ENCODE peak calls at places on chromosome 21, in ten cellular contexts. One of them, this sample, is unnamed.
A peak's percentile ranks its signal among the peaks of the same experiment; 100 is the strongest.

GRCh38 chr21:23475518-23476189 is 2131.6 kb downstream of the MRPL39 start:
- DNase-seq in NCI-H146: no peak
- DNase-seq in CD8-positive, alpha-beta T cell: no peak
- DNase-seq in stimulated activated CD4-positive, alpha-beta T cell treated with anti-CD3 and anti-CD28 coated beads, Interleukin-4, amount 100 ng/mL, for 1 hour: no peak
- DNase-seq in pancreas: no peak
- DNase-seq in GM03348: no peak
- DNase-seq in colonic mucosa: no peak
- DNase-seq in activated CD4-positive, alpha-beta T cell treated with anti-CD3 and anti-CD28 coated beads, Interleukin-2, amount 50 U/mL, for 24 hours: no peak
- DNase-seq in activated CD4-positive, alpha-beta memory T cell treated with anti-CD3 and anti-CD28 coated beads, Interleukin-2, amount 10 ng/mL, durations not matched to agents 7 days and 5 days: no peak
- DNase-seq in nucleus accumbens: no peak
- DNase-seq in this sample: no peak

GRCh38 chr21:45366931-45367401 is 38.0 kb upstream of the COL18A1 start:
- DNase-seq in pancreas: peak; percentile 66
- DNase-seq in nucleus accumbens: no peak
- DNase-seq in colonic mucosa: peak; percentile 43
- DNase-seq in CD8-positive, alpha-beta T cell: no peak
- DNase-seq in NCI-H146: no peak
- DNase-seq in GM03348: peak; percentile 73
- DNase-seq in activated CD4-positive, alpha-beta memory T cell treated with anti-CD3 and anti-CD28 coated beads, Interleukin-2, amount 10 ng/mL, durations not matched to agents 7 days and 5 days: no peak
- DNase-seq in activated CD4-positive, alpha-beta T cell treated with anti-CD3 and anti-CD28 coated beads, Interleukin-2, amount 50 U/mL, for 24 hours: no peak
- DNase-seq in stimulated activated CD4-positive, alpha-beta T cell treated with anti-CD3 and anti-CD28 coated beads, Interleukin-4, amount 100 ng/mL, for 1 hour: no peak
- DNase-seq in this sample: peak; percentile 83

GRCh38 chr21:45885597-45885929 is 96.0 kb upstream of the COL6A1 start:
- DNase-seq in pancreas: no peak
- DNase-seq in activated CD4-positive, alpha-beta T cell treated with anti-CD3 and anti-CD28 coated beads, Interleukin-2, amount 50 U/mL, for 24 hours: no peak
- DNase-seq in colonic mucosa: no peak
- DNase-seq in activated CD4-positive, alpha-beta memory T cell treated with anti-CD3 and anti-CD28 coated beads, Interleukin-2, amount 10 ng/mL, durations not matched to agents 7 days and 5 days: no peak
- DNase-seq in stimulated activated CD4-positive, alpha-beta T cell treated with anti-CD3 and anti-CD28 coated beads, Interleukin-4, amount 100 ng/mL, for 1 hour: no peak
- DNase-seq in CD8-positive, alpha-beta T cell: no peak
- DNase-seq in GM03348: no peak
- DNase-seq in NCI-H146: no peak
- DNase-seq in nucleus accumbens: no peak
- DNase-seq in this sample: no peak

GRCh38 chr21:24208562-24209260 is 1398.6 kb downstream of the MRPL39 start:
- DNase-seq in activated CD4-positive, alpha-beta T cell treated with anti-CD3 and anti-CD28 coated beads, Interleukin-2, amount 50 U/mL, for 24 hours: no peak
- DNase-seq in pancreas: peak; percentile 22
- DNase-seq in GM03348: no peak
- DNase-seq in stimulated activated CD4-positive, alpha-beta T cell treated with anti-CD3 and anti-CD28 coated beads, Interleukin-4, amount 100 ng/mL, for 1 hour: no peak
- DNase-seq in nucleus accumbens: no peak
- DNase-seq in activated CD4-positive, alpha-beta memory T cell treated with anti-CD3 and anti-CD28 coated beads, Interleukin-2, amount 10 ng/mL, durations not matched to agents 7 days and 5 days: no peak
- DNase-seq in NCI-H146: no peak
- DNase-seq in colonic mucosa: no peak
- DNase-seq in CD8-positive, alpha-beta T cell: no peak
- DNase-seq in this sample: no peak

GRCh38 chr21:35449846-35450245 is 400.7 kb upstream of the RUNX1 start:
- DNase-seq in activated CD4-positive, alpha-beta memory T cell treated with anti-CD3 and anti-CD28 coated beads, Interleukin-2, amount 10 ng/mL, durations not matched to agents 7 days and 5 days: no peak
- DNase-seq in NCI-H146: no peak
- DNase-seq in activated CD4-positive, alpha-beta T cell treated with anti-CD3 and anti-CD28 coated beads, Interleukin-2, amount 50 U/mL, for 24 hours: no peak
- DNase-seq in pancreas: no peak
- DNase-seq in CD8-positive, alpha-beta T cell: no peak
- DNase-seq in nucleus accumbens: no peak
- DNase-seq in GM03348: no peak
- DNase-seq in stimulated activated CD4-positive, alpha-beta T cell treated with anti-CD3 and anti-CD28 coated beads, Interleukin-4, amount 100 ng/mL, for 1 hour: no peak
- DNase-seq in colonic mucosa: no peak
- DNase-seq in this sample: no peak

GRCh38 chr21:36203603-36203889 is 46.9 kb downstream of the DOP1B start:
- DNase-seq in GM03348: peak; percentile 93
- DNase-seq in stimulated activated CD4-positive, alpha-beta T cell treated with anti-CD3 and anti-CD28 coated beads, Interleukin-4, amount 100 ng/mL, for 1 hour: peak; percentile 46
- DNase-seq in pancreas: no peak
- DNase-seq in CD8-positive, alpha-beta T cell: no peak
- DNase-seq in activated CD4-positive, alpha-beta T cell treated with anti-CD3 and anti-CD28 coated beads, Interleukin-2, amount 50 U/mL, for 24 hours: peak; percentile 53
- DNase-seq in colonic mucosa: no peak
- DNase-seq in activated CD4-positive, alpha-beta memory T cell treated with anti-CD3 and anti-CD28 coated beads, Interleukin-2, amount 10 ng/mL, durations not matched to agents 7 days and 5 days: peak; percentile 62
- DNase-seq in nucleus accumbens: peak; percentile 19
- DNase-seq in NCI-H146: no peak
- DNase-seq in this sample: peak; percentile 87

GRCh38 chr21:42663860-42664535 is 10.6 kb downstream of the PDE9A start:
- DNase-seq in activated CD4-positive, alpha-beta T cell treated with anti-CD3 and anti-CD28 coated beads, Interleukin-2, amount 50 U/mL, for 24 hours: no peak
- DNase-seq in stimulated activated CD4-positive, alpha-beta T cell treated with anti-CD3 and anti-CD28 coated beads, Interleukin-4, amount 100 ng/mL, for 1 hour: no peak
- DNase-seq in nucleus accumbens: no peak
- DNase-seq in CD8-positive, alpha-beta T cell: no peak
- DNase-seq in pancreas: no peak
- DNase-seq in GM03348: no peak
- DNase-seq in NCI-H146: no peak
- DNase-seq in colonic mucosa: no peak
- DNase-seq in activated CD4-positive, alpha-beta memory T cell treated with anti-CD3 and anti-CD28 coated beads, Interleukin-2, amount 10 ng/mL, durations not matched to agents 7 days and 5 days: no peak
- DNase-seq in this sample: no peak

GRCh38 chr21:46368533-46369285 is 44.8 kb downstream of the PCNT start:
- DNase-seq in CD8-positive, alpha-beta T cell: peak; percentile 44
- DNase-seq in pancreas: no peak
- DNase-seq in GM03348: no peak
- DNase-seq in NCI-H146: no peak
- DNase-seq in activated CD4-positive, alpha-beta T cell treated with anti-CD3 and anti-CD28 coated beads, Interleukin-2, amount 50 U/mL, for 24 hours: peak; percentile 7
- DNase-seq in nucleus accumbens: no peak
- DNase-seq in colonic mucosa: no peak
- DNase-seq in stimulated activated CD4-positive, alpha-beta T cell treated with anti-CD3 and anti-CD28 coated beads, Interleukin-4, amount 100 ng/mL, for 1 hour: peak; percentile 18
- DNase-seq in activated CD4-positive, alpha-beta memory T cell treated with anti-CD3 and anti-CD28 coated beads, Interleukin-2, amount 10 ng/mL, durations not matched to agents 7 days and 5 days: peak; percentile 67
- DNase-seq in this sample: no peak

GRCh38 chr21:41580758-41581554 is 73.0 kb upstream of the TMPRSS2 start:
- DNase-seq in activated CD4-positive, alpha-beta T cell treated with anti-CD3 and anti-CD28 coated beads, Interleukin-2, amount 50 U/mL, for 24 hours: no peak
- DNase-seq in NCI-H146: no peak
- DNase-seq in GM03348: no peak
- DNase-seq in CD8-positive, alpha-beta T cell: no peak
- DNase-seq in colonic mucosa: peak; percentile 85
- DNase-seq in nucleus accumbens: no peak
- DNase-seq in activated CD4-positive, alpha-beta memory T cell treated with anti-CD3 and anti-CD28 coated beads, Interleukin-2, amount 10 ng/mL, durations not matched to agents 7 days and 5 days: no peak
- DNase-seq in stimulated activated CD4-positive, alpha-beta T cell treated with anti-CD3 and anti-CD28 coated beads, Interleukin-4, amount 100 ng/mL, for 1 hour: no peak
- DNase-seq in pancreas: no peak
- DNase-seq in this sample: no peak

GRCh38 chr21:38208118-38208517 is 48.7 kb upstream of the KCNJ15 start:
- DNase-seq in colonic mucosa: no peak
- DNase-seq in nucleus accumbens: no peak
- DNase-seq in activated CD4-positive, alpha-beta T cell treated with anti-CD3 and anti-CD28 coated beads, Interleukin-2, amount 50 U/mL, for 24 hours: no peak
- DNase-seq in stimulated activated CD4-positive, alpha-beta T cell treated with anti-CD3 and anti-CD28 coated beads, Interleukin-4, amount 100 ng/mL, for 1 hour: no peak
- DNase-seq in NCI-H146: no peak
- DNase-seq in GM03348: no peak
- DNase-seq in CD8-positive, alpha-beta T cell: no peak
- DNase-seq in pancreas: no peak
- DNase-seq in activated CD4-positive, alpha-beta memory T cell treated with anti-CD3 and anti-CD28 coated beads, Interleukin-2, amount 10 ng/mL, durations not matched to agents 7 days and 5 days: no peak
- DNase-seq in this sample: no peak

GRCh38 chr21:39441502-39442475 is 3.8 kb downstream of the LCA5L start:
- DNase-seq in pancreas: no peak
- DNase-seq in CD8-positive, alpha-beta T cell: peak; percentile 25
- DNase-seq in stimulated activated CD4-positive, alpha-beta T cell treated with anti-CD3 and anti-CD28 coated beads, Interleukin-4, amount 100 ng/mL, for 1 hour: peak; percentile 11
- DNase-seq in activated CD4-positive, alpha-beta T cell treated with anti-CD3 and anti-CD28 coated beads, Interleukin-2, amount 50 U/mL, for 24 hours: peak; percentile 29
- DNase-seq in colonic mucosa: no peak
- DNase-seq in NCI-H146: peak; percentile 28
- DNase-seq in activated CD4-positive, alpha-beta memory T cell treated with anti-CD3 and anti-CD28 coated beads, Interleukin-2, amount 10 ng/mL, durations not matched to agents 7 days and 5 days: peak; percentile 39
- DNase-seq in nucleus accumbens: no peak
- DNase-seq in GM03348: peak; percentile 67
- DNase-seq in this sample: peak; percentile 57

GRCh38 chr21:31644648-31645047 is 14.8 kb upstream of the SOD1 start:
- DNase-seq in CD8-positive, alpha-beta T cell: no peak
- DNase-seq in pancreas: no peak
- DNase-seq in activated CD4-positive, alpha-beta T cell treated with anti-CD3 and anti-CD28 coated beads, Interleukin-2, amount 50 U/mL, for 24 hours: no peak
- DNase-seq in nucleus accumbens: no peak
- DNase-seq in activated CD4-positive, alpha-beta memory T cell treated with anti-CD3 and anti-CD28 coated beads, Interleukin-2, amount 10 ng/mL, durations not matched to agents 7 days and 5 days: no peak
- DNase-seq in NCI-H146: no peak
- DNase-seq in stimulated activated CD4-positive, alpha-beta T cell treated with anti-CD3 and anti-CD28 coated beads, Interleukin-4, amount 100 ng/mL, for 1 hour: no peak
- DNase-seq in GM03348: no peak
- DNase-seq in colonic mucosa: peak; percentile 52
- DNase-seq in this sample: no peak

GRCh38 chr21:31503467-31503866 is 156.0 kb upstream of the SOD1 start:
- DNase-seq in stimulated activated CD4-positive, alpha-beta T cell treated with anti-CD3 and anti-CD28 coated beads, Interleukin-4, amount 100 ng/mL, for 1 hour: no peak
- DNase-seq in pancreas: no peak
- DNase-seq in activated CD4-positive, alpha-beta memory T cell treated with anti-CD3 and anti-CD28 coated beads, Interleukin-2, amount 10 ng/mL, durations not matched to agents 7 days and 5 days: no peak
- DNase-seq in colonic mucosa: no peak
- DNase-seq in nucleus accumbens: no peak
- DNase-seq in GM03348: no peak
- DNase-seq in CD8-positive, alpha-beta T cell: no peak
- DNase-seq in NCI-H146: no peak
- DNase-seq in activated CD4-positive, alpha-beta T cell treated with anti-CD3 and anti-CD28 coated beads, Interleukin-2, amount 50 U/mL, for 24 hours: no peak
- DNase-seq in this sample: no peak

GRCh38 chr21:29647353-29647781 is 292.4 kb downstream of the GRIK1 start:
- DNase-seq in stimulated activated CD4-positive, alpha-beta T cell treated with anti-CD3 and anti-CD28 coated beads, Interleukin-4, amount 100 ng/mL, for 1 hour: no peak
- DNase-seq in activated CD4-positive, alpha-beta memory T cell treated with anti-CD3 and anti-CD28 coated beads, Interleukin-2, amount 10 ng/mL, durations not matched to agents 7 days and 5 days: no peak
- DNase-seq in nucleus accumbens: no peak
- DNase-seq in pancreas: no peak
- DNase-seq in colonic mucosa: no peak
- DNase-seq in GM03348: no peak
- DNase-seq in activated CD4-positive, alpha-beta T cell treated with anti-CD3 and anti-CD28 coated beads, Interleukin-2, amount 50 U/mL, for 24 hours: no peak
- DNase-seq in CD8-positive, alpha-beta T cell: no peak
- DNase-seq in NCI-H146: no peak
- DNase-seq in this sample: peak; percentile 15

GRCh38 chr21:36141513-36141925 is 6.6 kb downstream of the CBR3 start:
- DNase-seq in nucleus accumbens: peak; percentile 43
- DNase-seq in colonic mucosa: peak; percentile 98
- DNase-seq in stimulated activated CD4-positive, alpha-beta T cell treated with anti-CD3 and anti-CD28 coated beads, Interleukin-4, amount 100 ng/mL, for 1 hour: peak; percentile 75
- DNase-seq in GM03348: peak; percentile 65
- DNase-seq in NCI-H146: peak; percentile 96
- DNase-seq in CD8-positive, alpha-beta T cell: peak; percentile 91
- DNase-seq in pancreas: peak; percentile 92
- DNase-seq in activated CD4-positive, alpha-beta memory T cell treated with anti-CD3 and anti-CD28 coated beads, Interleukin-2, amount 10 ng/mL, durations not matched to agents 7 days and 5 days: peak; percentile 87
- DNase-seq in activated CD4-positive, alpha-beta T cell treated with anti-CD3 and anti-CD28 coated beads, Interleukin-2, amount 50 U/mL, for 24 hours: peak; percentile 91
- DNase-seq in this sample: peak; percentile 49

GRCh38 chr21:42696516-42697040 is 43.2 kb downstream of the PDE9A start:
- DNase-seq in pancreas: no peak
- DNase-seq in nucleus accumbens: no peak
- DNase-seq in CD8-positive, alpha-beta T cell: no peak
- DNase-seq in stimulated activated CD4-positive, alpha-beta T cell treated with anti-CD3 and anti-CD28 coated beads, Interleukin-4, amount 100 ng/mL, for 1 hour: no peak
- DNase-seq in colonic mucosa: no peak
- DNase-seq in GM03348: no peak
- DNase-seq in activated CD4-positive, alpha-beta T cell treated with anti-CD3 and anti-CD28 coated beads, Interleukin-2, amount 50 U/mL, for 24 hours: no peak
- DNase-seq in activated CD4-positive, alpha-beta memory T cell treated with anti-CD3 and anti-CD28 coated beads, Interleukin-2, amount 10 ng/mL, durations not matched to agents 7 days and 5 days: no peak
- DNase-seq in NCI-H146: no peak
- DNase-seq in this sample: no peak

GRCh38 chr21:42257091-42257760 is 38.3 kb downstream of the ABCG1 start:
- DNase-seq in pancreas: peak; percentile 14
- DNase-seq in CD8-positive, alpha-beta T cell: no peak
- DNase-seq in GM03348: no peak
- DNase-seq in nucleus accumbens: no peak
- DNase-seq in stimulated activated CD4-positive, alpha-beta T cell treated with anti-CD3 and anti-CD28 coated beads, Interleukin-4, amount 100 ng/mL, for 1 hour: no peak
- DNase-seq in NCI-H146: no peak
- DNase-seq in colonic mucosa: no peak
- DNase-seq in activated CD4-positive, alpha-beta memory T cell treated with anti-CD3 and anti-CD28 coated beads, Interleukin-2, amount 10 ng/mL, durations not matched to agents 7 days and 5 days: no peak
- DNase-seq in activated CD4-positive, alpha-beta T cell treated with anti-CD3 and anti-CD28 coated beads, Interleukin-2, amount 50 U/mL, for 24 hours: no peak
- DNase-seq in this sample: no peak

GRCh38 chr21:34953950-34954349 is 95.2 kb downstream of the RUNX1 start:
- DNase-seq in CD8-positive, alpha-beta T cell: no peak
- DNase-seq in activated CD4-positive, alpha-beta memory T cell treated with anti-CD3 and anti-CD28 coated beads, Interleukin-2, amount 10 ng/mL, durations not matched to agents 7 days and 5 days: no peak
- DNase-seq in stimulated activated CD4-positive, alpha-beta T cell treated with anti-CD3 and anti-CD28 coated beads, Interleukin-4, amount 100 ng/mL, for 1 hour: no peak
- DNase-seq in colonic mucosa: no peak
- DNase-seq in nucleus accumbens: no peak
- DNase-seq in GM03348: no peak
- DNase-seq in activated CD4-positive, alpha-beta T cell treated with anti-CD3 and anti-CD28 coated beads, Interleukin-2, amount 50 U/mL, for 24 hours: no peak
- DNase-seq in pancreas: no peak
- DNase-seq in NCI-H146: no peak
- DNase-seq in this sample: no peak

GRCh38 chr21:42526379-42526727 is 12.7 kb downstream of the SLC37A1 start:
- DNase-seq in colonic mucosa: peak; percentile 93
- DNase-seq in pancreas: peak; percentile 74
- DNase-seq in CD8-positive, alpha-beta T cell: no peak
- DNase-seq in activated CD4-positive, alpha-beta memory T cell treated with anti-CD3 and anti-CD28 coated beads, Interleukin-2, amount 10 ng/mL, durations not matched to agents 7 days and 5 days: no peak
- DNase-seq in activated CD4-positive, alpha-beta T cell treated with anti-CD3 and anti-CD28 coated beads, Interleukin-2, amount 50 U/mL, for 24 hours: no peak
- DNase-seq in stimulated activated CD4-positive, alpha-beta T cell treated with anti-CD3 and anti-CD28 coated beads, Interleukin-4, amount 100 ng/mL, for 1 hour: no peak
- DNase-seq in NCI-H146: peak; percentile 18
- DNase-seq in nucleus accumbens: no peak
- DNase-seq in GM03348: no peak
- DNase-seq in this sample: no peak

GRCh38 chr21:33394260-33394659 is 9.0 kb upstream of the IFNGR2 start:
- DNase-seq in NCI-H146: no peak
- DNase-seq in GM03348: no peak
- DNase-seq in activated CD4-positive, alpha-beta T cell treated with anti-CD3 and anti-CD28 coated beads, Interleukin-2, amount 50 U/mL, for 24 hours: no peak
- DNase-seq in activated CD4-positive, alpha-beta memory T cell treated with anti-CD3 and anti-CD28 coated beads, Interleukin-2, amount 10 ng/mL, durations not matched to agents 7 days and 5 days: no peak
- DNase-seq in nucleus accumbens: no peak
- DNase-seq in colonic mucosa: no peak
- DNase-seq in CD8-positive, alpha-beta T cell: no peak
- DNase-seq in pancreas: no peak
- DNase-seq in stimulated activated CD4-positive, alpha-beta T cell treated with anti-CD3 and anti-CD28 coated beads, Interleukin-4, amount 100 ng/mL, for 1 hour: no peak
- DNase-seq in this sample: no peak

GRCh38 chr21:34166468-34166867 is 93.1 kb downstream of the MRPS6 start:
- DNase-seq in nucleus accumbens: no peak
- DNase-seq in activated CD4-positive, alpha-beta memory T cell treated with anti-CD3 and anti-CD28 coated beads, Interleukin-2, amount 10 ng/mL, durations not matched to agents 7 days and 5 days: no peak
- DNase-seq in CD8-positive, alpha-beta T cell: no peak
- DNase-seq in colonic mucosa: no peak
- DNase-seq in stimulated activated CD4-positive, alpha-beta T cell treated with anti-CD3 and anti-CD28 coated beads, Interleukin-4, amount 100 ng/mL, for 1 hour: no peak
- DNase-seq in activated CD4-positive, alpha-beta T cell treated with anti-CD3 and anti-CD28 coated beads, Interleukin-2, amount 50 U/mL, for 24 hours: no peak
- DNase-seq in GM03348: no peak
- DNase-seq in pancreas: no peak
- DNase-seq in NCI-H146: no peak
- DNase-seq in this sample: no peak

GRCh38 chr21:45867671-45868081 is 113.9 kb upstream of the COL6A1 start:
- DNase-seq in activated CD4-positive, alpha-beta T cell treated with anti-CD3 and anti-CD28 coated beads, Interleukin-2, amount 50 U/mL, for 24 hours: no peak
- DNase-seq in nucleus accumbens: no peak
- DNase-seq in GM03348: no peak
- DNase-seq in activated CD4-positive, alpha-beta memory T cell treated with anti-CD3 and anti-CD28 coated beads, Interleukin-2, amount 10 ng/mL, durations not matched to agents 7 days and 5 days: no peak
- DNase-seq in NCI-H146: no peak
- DNase-seq in stimulated activated CD4-positive, alpha-beta T cell treated with anti-CD3 and anti-CD28 coated beads, Interleukin-4, amount 100 ng/mL, for 1 hour: no peak
- DNase-seq in CD8-positive, alpha-beta T cell: no peak
- DNase-seq in colonic mucosa: no peak
- DNase-seq in pancreas: no peak
- DNase-seq in this sample: no peak

GRCh38 chr21:42652527-42653491 is 612 bp upstream of the PDE9A start:
- DNase-seq in nucleus accumbens: peak; percentile 52
- DNase-seq in stimulated activated CD4-positive, alpha-beta T cell treated with anti-CD3 and anti-CD28 coated beads, Interleukin-4, amount 100 ng/mL, for 1 hour: no peak
- DNase-seq in activated CD4-positive, alpha-beta memory T cell treated with anti-CD3 and anti-CD28 coated beads, Interleukin-2, amount 10 ng/mL, durations not matched to agents 7 days and 5 days: no peak
- DNase-seq in GM03348: peak; percentile 50
- DNase-seq in activated CD4-positive, alpha-beta T cell treated with anti-CD3 and anti-CD28 coated beads, Interleukin-2, amount 50 U/mL, for 24 hours: no peak
- DNase-seq in NCI-H146: peak; percentile 86
- DNase-seq in pancreas: peak; percentile 75
- DNase-seq in colonic mucosa: peak; percentile 53
- DNase-seq in CD8-positive, alpha-beta T cell: no peak
- DNase-seq in this sample: peak; percentile 74

GRCh38 chr21:18954415-18954972 is 550.9 kb upstream of the TMPRSS15 start:
- DNase-seq in GM03348: no peak
- DNase-seq in nucleus accumbens: no peak
- DNase-seq in colonic mucosa: no peak
- DNase-seq in pancreas: no peak
- DNase-seq in CD8-positive, alpha-beta T cell: no peak
- DNase-seq in activated CD4-positive, alpha-beta memory T cell treated with anti-CD3 and anti-CD28 coated beads, Interleukin-2, amount 10 ng/mL, durations not matched to agents 7 days and 5 days: no peak
- DNase-seq in NCI-H146: no peak
- DNase-seq in activated CD4-positive, alpha-beta T cell treated with anti-CD3 and anti-CD28 coated beads, Interleukin-2, amount 50 U/mL, for 24 hours: no peak
- DNase-seq in stimulated activated CD4-positive, alpha-beta T cell treated with anti-CD3 and anti-CD28 coated beads, Interleukin-4, amount 100 ng/mL, for 1 hour: no peak
- DNase-seq in this sample: no peak

GRCh38 chr21:43361493-43362296 is 65.2 kb downstream of the SIK1 start:
- DNase-seq in pancreas: no peak
- DNase-seq in activated CD4-positive, alpha-beta memory T cell treated with anti-CD3 and anti-CD28 coated beads, Interleukin-2, amount 10 ng/mL, durations not matched to agents 7 days and 5 days: peak; percentile 64
- DNase-seq in GM03348: no peak
- DNase-seq in NCI-H146: no peak
- DNase-seq in nucleus accumbens: no peak
- DNase-seq in stimulated activated CD4-positive, alpha-beta T cell treated with anti-CD3 and anti-CD28 coated beads, Interleukin-4, amount 100 ng/mL, for 1 hour: peak; percentile 22
- DNase-seq in colonic mucosa: no peak
- DNase-seq in activated CD4-positive, alpha-beta T cell treated with anti-CD3 and anti-CD28 coated beads, Interleukin-2, amount 50 U/mL, for 24 hours: peak; percentile 16
- DNase-seq in CD8-positive, alpha-beta T cell: peak; percentile 67
- DNase-seq in this sample: peak; percentile 68

GRCh38 chr21:18041012-18041411 is 203.6 kb upstream of the CHODL start:
- DNase-seq in activated CD4-positive, alpha-beta memory T cell treated with anti-CD3 and anti-CD28 coated beads, Interleukin-2, amount 10 ng/mL, durations not matched to agents 7 days and 5 days: no peak
- DNase-seq in activated CD4-positive, alpha-beta T cell treated with anti-CD3 and anti-CD28 coated beads, Interleukin-2, amount 50 U/mL, for 24 hours: no peak
- DNase-seq in stimulated activated CD4-positive, alpha-beta T cell treated with anti-CD3 and anti-CD28 coated beads, Interleukin-4, amount 100 ng/mL, for 1 hour: no peak
- DNase-seq in GM03348: no peak
- DNase-seq in pancreas: no peak
- DNase-seq in NCI-H146: no peak
- DNase-seq in CD8-positive, alpha-beta T cell: no peak
- DNase-seq in colonic mucosa: no peak
- DNase-seq in nucleus accumbens: no peak
- DNase-seq in this sample: no peak

GRCh38 chr21:29053656-29054055 is 19.8 kb downstream of the CCT8 start:
- DNase-seq in nucleus accumbens: no peak
- DNase-seq in activated CD4-positive, alpha-beta T cell treated with anti-CD3 and anti-CD28 coated beads, Interleukin-2, amount 50 U/mL, for 24 hours: no peak
- DNase-seq in pancreas: no peak
- DNase-seq in stimulated activated CD4-positive, alpha-beta T cell treated with anti-CD3 and anti-CD28 coated beads, Interleukin-4, amount 100 ng/mL, for 1 hour: no peak
- DNase-seq in CD8-positive, alpha-beta T cell: no peak
- DNase-seq in GM03348: no peak
- DNase-seq in activated CD4-positive, alpha-beta memory T cell treated with anti-CD3 and anti-CD28 coated beads, Interleukin-2, amount 10 ng/mL, durations not matched to agents 7 days and 5 days: no peak
- DNase-seq in colonic mucosa: no peak
- DNase-seq in NCI-H146: no peak
- DNase-seq in this sample: no peak

GRCh38 chr21:20999567-21000169 is 1.5 kb downstream of the NCAM2 start:
- DNase-seq in activated CD4-positive, alpha-beta T cell treated with anti-CD3 and anti-CD28 coated beads, Interleukin-2, amount 50 U/mL, for 24 hours: peak; percentile 3
- DNase-seq in colonic mucosa: peak; percentile 44
- DNase-seq in nucleus accumbens: peak; percentile 25
- DNase-seq in NCI-H146: peak; percentile 42
- DNase-seq in CD8-positive, alpha-beta T cell: peak; percentile 36
- DNase-seq in GM03348: peak; percentile 66
- DNase-seq in activated CD4-positive, alpha-beta memory T cell treated with anti-CD3 and anti-CD28 coated beads, Interleukin-2, amount 10 ng/mL, durations not matched to agents 7 days and 5 days: peak; percentile 30
- DNase-seq in pancreas: no peak
- DNase-seq in stimulated activated CD4-positive, alpha-beta T cell treated with anti-CD3 and anti-CD28 coated beads, Interleukin-4, amount 100 ng/mL, for 1 hour: peak; percentile 7
- DNase-seq in this sample: peak; percentile 71